ENCODE peak calls at places on chromosomes 7 and 10, in eight cellular contexts. A is left ventricle myocardium inferior, U is IMR-90, F is NT2/D1, T is transverse colon, N is foreskin fibroblast, H is ascending aorta, R is GM06990. Q is an unnamed sample.

GRCh38 chr10:20817116-20817515 is 80.0 kb downstream of the NEBL start:
- DNase-seq in U (no peak), T (no peak), H (no peak), A (no peak), R (no peak), F (no peak), N (no peak), Q (no peak)

GRCh38 chr7:21064698-21065648 is 278.3 kb upstream of the SP8 start:
- DNase-seq in H (no peak), U (no peak), F (no peak), A (no peak), T (no peak), R (no peak), N (no peak), Q (no peak)

GRCh38 chr10:103757531-103758293 is 97.7 kb downstream of the SH3PXD2A start:
- DNase-seq in H (no peak), A (peak; percentile 55), R (no peak), F (no peak), U (peak; percentile 88), T (peak; percentile 45), N (peak; percentile 92), Q (no peak)

GRCh38 chr7:23422904-23423303 is 47.4 kb downstream of the IGF2BP3 start:
- DNase-seq in N (no peak), A (no peak), T (no peak), U (no peak), R (no peak), F (no peak), H (no peak), Q (no peak)

GRCh38 chr7:44324204-44325126 is 929 bp downstream of the CAMK2B start:
- DNase-seq in T (no peak), R (no peak), F (no peak), N (no peak), H (no peak), A (no peak), U (no peak), Q (no peak)

GRCh38 chr7:82257118-82257695 is 186.4 kb downstream of the CACNA2D1 start:
- DNase-seq in H (no peak), F (no peak), R (no peak), T (no peak), N (no peak), U (no peak), A (no peak), Q (no peak)

GRCh38 chr7:158680754-158681153 is 23.9 kb downstream of the NCAPG2 start:
- DNase-seq in T (no peak), N (peak; percentile 42), U (no peak), A (no peak), H (no peak), F (no peak), R (no peak), Q (no peak)

GRCh38 chr10:100827819-100828743 is 82.7 kb downstream of the PAX2 start:
- DNase-seq in H (peak; percentile 64), A (peak; percentile 26), T (peak; percentile 49), N (peak; percentile 47), R (peak; percentile 35), F (no peak), U (no peak), Q (peak; percentile 27)

GRCh38 chr10:11986593-11987216 is 55.9 kb downstream of the UPF2 start:
- DNase-seq in F (peak; percentile 69), A (peak; percentile 65), R (peak; percentile 24), H (peak; percentile 86), U (peak; percentile 84), T (peak; percentile 84), N (peak; percentile 89), Q (peak; percentile 81)

GRCh38 chr10:131726460-131726861 is 174.3 kb upstream of the PPP2R2D start:
- DNase-seq in F (no peak), N (no peak), A (peak; percentile 55), H (peak; percentile 57), R (no peak), U (no peak), T (no peak), Q (no peak)

GRCh38 chr7:138510003-138510402 is 49.9 kb downstream of the TRIM24 start:
- DNase-seq in U (no peak), F (no peak), N (no peak), R (no peak), T (no peak), A (no peak), H (no peak), Q (no peak)

GRCh38 chr10:106819490-106819889 is 345.0 kb downstream of the SORCS1 start:
- DNase-seq in R (no peak), H (no peak), U (no peak), F (no peak), A (no peak), T (no peak), N (no peak), Q (no peak)

GRCh38 chr10:106815427-106816043 is 349.0 kb downstream of the SORCS1 start:
- DNase-seq in F (no peak), A (no peak), T (no peak), N (no peak), H (no peak), U (no peak), R (no peak), Q (peak; percentile 31)

DNA sequence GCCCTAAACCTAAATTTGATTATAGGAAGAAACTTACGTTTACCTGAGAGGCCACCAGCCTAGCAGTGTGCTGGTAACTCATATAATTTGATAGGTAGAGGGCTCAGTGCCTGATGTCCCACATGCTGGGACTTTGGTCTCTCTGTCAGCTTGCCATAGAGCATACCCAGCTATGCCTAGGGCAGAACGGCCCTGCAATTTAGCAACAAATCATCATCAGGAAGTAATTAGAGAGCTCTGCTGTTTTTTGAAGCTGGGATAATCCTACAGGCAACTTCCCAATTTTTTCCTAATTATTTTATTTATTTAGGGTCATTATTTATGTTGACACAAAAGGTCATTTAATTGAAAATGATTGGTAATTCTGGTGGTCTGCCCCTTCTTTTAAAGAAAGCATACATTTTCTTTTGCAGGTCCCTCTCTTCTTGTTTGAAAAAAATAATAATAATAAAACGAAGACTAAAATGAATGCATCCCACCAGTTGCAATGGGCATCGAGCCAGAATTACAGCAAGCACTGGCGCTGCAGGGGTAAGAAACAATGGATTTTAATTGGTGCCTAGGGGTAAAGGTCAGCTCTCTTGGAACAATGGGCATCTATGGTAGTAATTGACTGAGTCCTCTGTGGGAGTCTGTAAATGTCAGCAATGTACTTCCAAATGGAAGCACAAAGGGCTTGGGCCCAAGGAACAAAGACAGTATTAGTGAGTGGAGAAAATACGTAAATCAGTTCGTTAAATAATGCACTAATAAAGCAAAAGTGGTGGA is 348.0 kb downstream of the SORCS1 start:
- DNase-seq in A (no peak), T (peak; percentile 9), F (no peak), R (no peak), H (no peak), N (no peak), U (no peak), Q (no peak)
- H3K4me3 ChIP-seq in A (no peak overlapping the region), T (no peak overlapping the region), F (no peak overlapping the region), R (no peak overlapping the region), H (no peak overlapping the region), N (no peak overlapping the region), U (no peak overlapping the region), Q (no peak overlapping the region)

GRCh38 chr7:42233939-42234338 is 3.1 kb downstream of the GLI3 start:
- DNase-seq in T (no peak), N (peak; percentile 38), R (no peak), F (no peak), H (no peak), A (no peak), U (peak; percentile 68), Q (no peak)

GRCh38 chr7:42236266-42237161 is 495 bp downstream of the GLI3 start:
- DNase-seq in T (peak; percentile 27), A (peak; percentile 49), F (no peak), H (peak; percentile 77), R (peak; percentile 28), U (peak; percentile 72), N (peak; percentile 87), Q (no peak)

GRCh38 chr7:42237162-42237821 is at the start of gene GLI3:
- DNase-seq in A (peak; percentile 88), R (peak; percentile 30), T (peak; percentile 70), N (peak; percentile 97), H (peak; percentile 93), U (peak; percentile 93), F (peak; percentile 92), Q (peak; percentile 70)

GRCh38 chr7:42234736-42235135 is 2.3 kb downstream of the GLI3 start:
- DNase-seq in N (no peak), H (no peak), F (no peak), R (no peak), U (no peak), A (no peak), T (no peak), Q (no peak)

GRCh38 chr7:42235734-42236133 is 1.3 kb downstream of the GLI3 start:
- DNase-seq in A (no peak), U (no peak), R (no peak), H (no peak), N (peak; percentile 37), T (peak; percentile 9), F (no peak), Q (no peak)
- H3K4me3 ChIP-seq in A (peak overlapping the region; percentile 91), U (peak overlapping the region; percentile 55), R (peak overlapping the region; percentile 48), H (peak overlapping the region; percentile 77), N (peak overlapping the region; percentile 76), T (peak overlapping the region; percentile 74), F (peak overlapping the region; percentile 87), Q (no peak overlapping the region)

GRCh38 chr10:75396861-75397570 is 4.5 kb downstream of the ZNF503 start:
- DNase-seq in A (peak; percentile 29), F (no peak), R (no peak), U (no peak), H (no peak), T (peak; percentile 20), N (peak; percentile 47), Q (no peak)

GRCh38 chr10:75395955-75396860 is 5.4 kb downstream of the ZNF503 start:
- DNase-seq in F (no peak), H (peak; percentile 66), N (peak; percentile 54), U (no peak), A (peak; percentile 39), R (peak; percentile 9), T (peak; percentile 33), Q (no peak)

GRCh38 chr10:75397571-75397921 is 4.0 kb downstream of the ZNF503 start:
- DNase-seq in U (no peak), F (no peak), R (no peak), H (no peak), T (no peak), N (peak; percentile 46), A (peak; percentile 20), Q (no peak)

GRCh38 chr10:75392744-75393143 is 8.8 kb downstream of the ZNF503 start:
- DNase-seq in R (no peak), T (no peak), A (no peak), H (no peak), U (no peak), F (no peak), N (no peak), Q (no peak)

GRCh38 chr10:75395171-75395954 is 6.2 kb downstream of the ZNF503 start:
- DNase-seq in U (peak; percentile 48), H (peak; percentile 68), T (peak; percentile 58), R (peak; percentile 29), A (peak; percentile 53), N (peak; percentile 67), F (no peak), Q (no peak)
- H3K4me3 ChIP-seq in U (peak overlapping the region; percentile 99), H (peak overlapping the region; percentile 89), T (peak overlapping the region; percentile 13), R (no peak overlapping the region), A (peak overlapping the region; percentile 93), N (no peak overlapping the region), F (peak overlapping the region; percentile 47), Q (no peak overlapping the region)

DNA sequence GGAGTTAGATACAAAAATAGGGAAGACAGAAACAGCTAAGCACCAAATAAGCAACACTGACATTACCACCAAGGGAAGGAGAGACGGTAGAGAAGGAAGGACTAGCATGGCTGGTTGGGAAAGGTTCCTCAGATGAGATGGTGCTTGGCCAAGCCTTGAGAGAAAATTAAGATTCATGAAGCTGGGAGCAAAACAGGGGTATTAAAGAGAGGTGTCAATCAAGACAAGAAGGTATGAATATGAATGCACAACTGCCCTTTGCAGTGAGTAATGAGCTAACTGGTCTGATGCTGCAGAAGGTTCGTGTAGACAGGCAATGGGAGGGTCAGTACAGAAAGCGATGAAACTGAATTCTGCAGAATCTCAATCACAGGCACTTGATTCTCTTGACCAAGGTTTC is 67.7 kb downstream of the SLC37A3 start:
- DNase-seq in F (no peak), N (no peak), A (no peak), U (no peak), R (no peak), H (no peak), T (no peak), Q (no peak)
- H3K4me3 ChIP-seq in F (no peak overlapping the region), N (no peak overlapping the region), A (no peak overlapping the region), U (no peak overlapping the region), R (no peak overlapping the region), H (no peak overlapping the region), T (no peak overlapping the region), Q (no peak overlapping the region)